ENCODE peak calls at places on chromosomes 5 and 9, in five cellular contexts. J is psoas muscle, T is heart left ventricle, O is AG09309, H is heart right ventricle. U is an unnamed sample.

GRCh38 chr9:117278020-117278419 is 136.8 kb downstream of the ASTN2 start:
- DNase-seq in T (no peak), O (no peak), J (no peak), H (no peak), U (no peak)

GRCh38 chr5:91219803-91220371 is 163.2 kb downstream of the ARRDC3 start:
- DNase-seq in O (peak; percentile 34), H (no peak), T (peak; percentile 26), J (no peak), U (peak; percentile 41)

GRCh38 chr9:135158572-135158937 is 71.1 kb downstream of the OLFM1 start:
- DNase-seq in J (no peak), T (no peak), O (no peak), H (no peak), U (no peak)

GRCh38 chr5:113520429-113520828 is 6.9 kb downstream of the YTHDC2 start:
- DNase-seq in H (no peak), O (no peak), J (no peak), T (no peak), U (peak; percentile 44)

GRCh38 chr5:31036407-31036806 is 157.1 kb upstream of the CDH6 start:
- DNase-seq in O (peak; percentile 4), T (no peak), J (no peak), H (no peak), U (peak; percentile 58)

GRCh38 chr5:68673451-68674180 is 420.2 kb upstream of the SLC30A5 start:
- DNase-seq in T (no peak), H (no peak), O (no peak), J (no peak), U (peak; percentile 59)

GRCh38 chr9:121807918-121808278 is 156.5 kb downstream of the DAB2IP start:
- DNase-seq in H (no peak), T (no peak), J (peak; percentile 54), O (no peak), U (no peak)

GRCh38 chr5:159915913-159916840 is at the start of gene ADRA1B:
- DNase-seq in T (peak; percentile 73), J (peak; percentile 86), O (no peak), H (peak; percentile 62), U (no peak)

GRCh38 chr5:1016476-1016875 is 7.9 kb downstream of the NKD2 start:
- DNase-seq in O (no peak), H (no peak), T (peak; percentile 9), J (peak; percentile 25), U (no peak)

GRCh38 chr9:134066923-134067851 is 639 bp downstream of the BRD3 start:
- DNase-seq in J (peak; percentile 66), O (no peak), T (no peak), H (no peak), U (no peak)

GRCh38 chr5:78640622-78641021 is 8.0 kb downstream of the LHFPL2 start:
- DNase-seq in T (no peak), H (no peak), J (no peak), O (no peak), U (peak; percentile 55)

GRCh38 chr5:148336704-148337435 is 1.5 kb downstream of the SPINK9 start:
- DNase-seq in O (peak; percentile 23), T (no peak), H (no peak), J (no peak), U (peak; percentile 48)

GRCh38 chr9:129406278-129407225 is 214.3 kb downstream of the C9orf50 start:
- DNase-seq in H (peak; percentile 23), O (no peak), J (peak; percentile 58), T (peak; percentile 57), U (peak; percentile 25)

GRCh38 chr9:89845321-89845720 is 240.5 kb downstream of the GADD45G start:
- DNase-seq in J (no peak), T (no peak), H (no peak), O (no peak), U (no peak)

GRCh38 chr5:41349846-41350245 is 136.5 kb upstream of the C6 start:
- DNase-seq in O (no peak), T (no peak), H (no peak), J (no peak), U (no peak)

GRCh38 chr5:41345295-41345694 is 132.0 kb upstream of the C6 start:
- DNase-seq in T (no peak), H (no peak), J (no peak), O (no peak), U (no peak)

GRCh38 chr5:41347569-41347968 is 134.2 kb upstream of the C6 start:
- DNase-seq in J (no peak), H (no peak), O (no peak), T (no peak), U (no peak)

GRCh38 chr5:41346609-41347008 is 133.3 kb upstream of the C6 start:
- DNase-seq in H (no peak), T (no peak), J (no peak), O (no peak), U (peak; percentile 9)
- TF ChIP-seq CTCF in H (no peak), T (no peak), J (no peak), O (peak; percentile 14), U (no peak)

DNA sequence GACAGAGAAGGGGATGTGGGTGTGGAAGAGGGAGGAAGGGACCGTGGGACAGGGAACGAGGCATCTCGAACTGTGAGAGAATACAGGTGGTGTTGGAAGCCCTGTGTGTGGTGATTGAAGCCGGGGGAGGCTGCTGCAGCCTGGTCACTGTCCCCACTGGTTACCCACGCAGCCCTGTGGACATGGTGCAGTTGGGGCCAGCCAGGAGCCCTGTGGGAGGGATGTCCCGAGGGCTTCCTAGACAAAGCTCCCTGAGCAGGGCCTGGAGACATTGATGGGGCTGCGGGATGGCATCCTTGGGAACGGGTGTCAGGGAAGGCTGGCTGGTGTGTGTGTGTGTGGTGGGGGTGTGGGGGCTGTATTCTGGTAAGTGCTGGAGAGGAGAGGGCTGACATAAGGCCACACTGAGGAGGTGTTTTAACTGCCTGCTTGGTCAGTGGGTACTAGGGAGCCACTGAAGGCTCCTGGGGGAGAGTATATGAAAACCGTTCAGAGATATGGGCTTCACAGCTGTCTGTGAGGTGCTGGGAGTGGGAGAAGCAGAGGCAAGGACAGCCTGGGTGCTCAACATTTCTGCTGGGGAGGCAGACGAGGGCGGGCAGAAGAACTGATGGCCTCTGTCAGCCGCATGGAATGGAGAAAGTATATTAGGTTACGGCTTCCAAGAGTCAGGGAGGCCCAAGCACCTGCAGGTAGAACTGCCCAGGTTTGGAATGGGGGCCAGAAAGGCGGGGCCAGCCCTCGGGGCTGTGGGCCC is 20.0 kb downstream of the WNK2 start:
- DNase-seq in T (peak; percentile 20), H (no peak), O (no peak), J (peak; percentile 54), U (no peak)
- H3K4me3 ChIP-seq in T (no peak overlapping the region), H (no peak overlapping the region), O (no peak overlapping the region), J (no peak overlapping the region), U (no peak overlapping the region)

GRCh38 chr5:6450235-6450860 is 1.7 kb downstream of the UBE2QL1 start:
- DNase-seq in T (no peak), O (no peak), H (no peak), J (no peak), U (no peak)
- TF ChIP-seq CTCF in T (no peak), O (no peak), H (no peak), J (no peak), U (no peak)

GRCh38 chr5:177984565-177985166 is 11.4 kb downstream of the PROP1 start:
- DNase-seq in T (no peak), H (no peak), O (no peak), J (no peak), U (no peak)

GRCh38 chr5:177982072-177982727 is 13.8 kb downstream of the PROP1 start:
- DNase-seq in H (no peak), J (no peak), T (no peak), O (no peak), U (no peak)

GRCh38 chr5:177982956-177983355 is 13.1 kb downstream of the PROP1 start:
- DNase-seq in J (no peak), O (no peak), T (no peak), H (no peak), U (no peak)

GRCh38 chr5:177985430-177986040 is 10.5 kb downstream of the PROP1 start:
- DNase-seq in O (no peak), T (no peak), H (no peak), J (no peak), U (no peak)

GRCh38 chr5:177983763-177984564 is 12.1 kb downstream of the PROP1 start:
- DNase-seq in T (no peak), O (no peak), J (no peak), H (no peak), U (no peak)
- H3K4me3 ChIP-seq in T (no peak overlapping the region), O (no peak overlapping the region), J (no peak overlapping the region), H (no peak overlapping the region), U (no peak overlapping the region)

GRCh38 chr5:143701476-143701875 is 110.5 kb upstream of the HMHB1 start:
- DNase-seq in O (no peak), H (no peak), J (no peak), T (no peak), U (no peak)

GRCh38 chr5:143703659-143704058 is 108.3 kb upstream of the HMHB1 start:
- DNase-seq in J (no peak), T (no peak), O (no peak), H (no peak), U (no peak)

GRCh38 chr5:143698534-143698933 is 113.4 kb upstream of the HMHB1 start:
- DNase-seq in T (no peak), O (no peak), J (no peak), H (no peak), U (no peak)

GRCh38 chr5:143699121-143699520 is 112.8 kb upstream of the HMHB1 start:
- DNase-seq in H (no peak), T (no peak), O (no peak), J (no peak), U (peak; percentile 30)

DNA sequence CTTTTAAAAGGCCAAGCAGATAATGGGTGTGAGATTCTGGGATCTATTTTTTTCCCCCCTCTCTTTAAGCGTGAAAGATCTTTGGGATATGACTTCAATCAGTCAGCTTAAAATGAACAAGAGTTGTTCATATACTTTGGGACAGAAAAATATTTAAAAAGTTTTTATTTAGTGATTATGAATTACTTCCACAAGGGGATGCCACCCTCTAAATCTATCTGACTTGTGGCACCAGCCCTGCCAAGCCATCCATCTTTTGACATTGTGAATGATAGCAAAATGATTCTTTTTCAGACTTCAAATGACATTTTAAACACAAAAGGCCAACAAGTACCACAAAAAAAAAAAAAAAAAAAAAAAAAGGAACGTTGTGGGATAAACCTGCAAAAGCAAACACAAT is 111.0 kb upstream of the HMHB1 start:
- DNase-seq in J (no peak), O (no peak), H (no peak), T (no peak), U (no peak)
- TF ChIP-seq CTCF in J (no peak), O (peak; percentile 32), H (no peak), T (no peak), U (no peak)

DNA sequence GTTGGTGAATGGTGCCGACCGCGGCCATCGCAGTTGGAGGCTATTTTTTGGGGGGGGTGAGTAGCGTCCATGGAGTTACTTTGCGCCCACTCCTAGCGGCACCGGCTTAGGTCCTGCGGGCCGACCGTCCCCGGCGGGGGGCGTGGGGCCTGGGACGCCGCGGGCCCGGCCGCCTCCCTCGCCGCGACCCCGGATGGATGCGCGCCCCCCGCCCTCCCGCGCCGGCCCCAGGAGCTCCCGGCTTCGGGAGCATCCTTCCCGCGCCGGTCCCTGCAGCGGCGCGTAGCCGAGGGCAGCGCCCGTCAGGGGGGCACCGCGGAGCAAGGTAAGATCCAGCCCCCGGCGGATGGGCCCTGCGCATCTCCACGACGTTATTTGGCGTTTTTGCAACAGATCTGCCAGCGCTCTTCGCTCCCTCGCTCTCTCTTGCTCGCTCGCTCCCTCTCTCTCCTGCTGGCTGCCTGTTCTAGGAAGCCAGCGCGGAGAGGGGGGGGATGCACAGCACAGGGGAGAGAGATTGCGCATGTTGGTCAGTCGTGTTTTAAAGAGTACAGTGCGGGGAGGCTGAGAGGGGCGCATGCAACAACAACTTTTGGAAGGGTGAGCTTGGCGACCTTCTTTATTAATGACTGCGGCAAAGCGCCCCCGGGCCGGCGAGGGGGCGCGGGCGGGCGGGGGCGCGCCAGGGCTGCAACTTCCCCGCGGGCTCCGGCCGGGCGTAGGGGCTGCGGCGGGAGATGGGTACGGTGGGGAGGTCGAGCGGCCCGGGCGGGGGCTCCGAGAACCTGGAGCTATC is 415 bp downstream of the JADE2 start:
- DNase-seq in T (peak; percentile 89), H (peak; percentile 82), J (peak; percentile 88), O (no peak), U (peak; percentile 52)
- H3K4me3 ChIP-seq in T (peak overlapping the region; percentile 62), H (peak overlapping the region; percentile 98), J (peak overlapping the region; percentile 94), O (peak overlapping the region; percentile 79), U (peak overlapping the region; percentile 82)

U was measured in bronchial epithelial cell.